ENCODE peak calls at places on chromosomes 5 and 9, in six cellular contexts. Z is activated CD8-positive, alpha-beta memory T cell treated with anti-CD3 and anti-CD28 coated beads, Interleukin-2, amount 50 U/mL, for 48 hours; O is HuH-7; I is memory B cell; R is adipocyte; B is CD8-positive, alpha-beta T cell. D is an unnamed sample.

GRCh38 chr9:114805670-114806551 is at the start of gene TNFSF15:
- DNase-seq in R (peak), Z (no peak), I (no peak), O (peak), B (no peak), D (peak)

GRCh38 chr9:18888241-18888794 is 144.7 kb downstream of the SAXO1 start:
- DNase-seq in O (no peak), R (peak), B (no peak), Z (no peak), I (no peak), D (no peak)

GRCh38 chr5:50666261-50667078 is at the start of gene PARP8:
- DNase-seq in Z (peak), O (peak), B (peak), R (peak), I (peak), D (no peak)

GRCh38 chr5:110048508-110048907 is 358.8 kb downstream of the MAN2A1 start:
- DNase-seq in I (no peak), O (no peak), B (no peak), Z (no peak), R (no peak), D (no peak)

GRCh38 chr9:83533296-83533695 is 4.9 kb downstream of the FRMD3 start:
- DNase-seq in O (no peak), B (no peak), R (no peak), Z (no peak), I (no peak), D (no peak)

GRCh38 chr5:119801570-119801969 is 172.2 kb downstream of the FAM170A start:
- DNase-seq in R (no peak), O (no peak), I (no peak), Z (no peak), B (no peak), D (no peak)

GRCh38 chr5:132767150-132767549 is 9.9 kb downstream of the SEPTIN8 start:
- DNase-seq in Z (no peak), I (no peak), O (no peak), R (no peak), B (no peak), D (peak)

GRCh38 chr5:1366514-1366913 is 21.6 kb upstream of the CLPTM1L start:
- DNase-seq in I (peak), Z (no peak), O (no peak), R (no peak), B (no peak), D (no peak)

GRCh38 chr9:136560586-136560985 is 14.7 kb upstream of the NOTCH1 start:
- DNase-seq in Z (no peak), O (no peak), R (no peak), I (no peak), B (no peak), D (no peak)

GRCh38 chr5:174190073-174190675 is 144.7 kb downstream of the NSG2 start:
- DNase-seq in B (no peak), Z (no peak), I (no peak), O (no peak), R (no peak), D (no peak)

GRCh38 chr9:136794281-136795026 is 1.7 kb upstream of the CCDC183 start:
- DNase-seq in I (no peak), O (no peak), R (no peak), Z (no peak), B (no peak), D (no peak)

GRCh38 chr9:113523421-113524141 is 60.1 kb downstream of the RGS3 start:
- DNase-seq in O (no peak), B (peak), R (no peak), I (peak), Z (peak), D (no peak)

GRCh38 chr5:68962632-68963484 is 131.0 kb upstream of the SLC30A5 start:
- DNase-seq in B (no peak), R (peak), Z (no peak), O (peak), I (no peak), D (no peak)

GRCh38 chr5:132422720-132423442 is 53.4 kb downstream of the SLC22A5 start:
- DNase-seq in R (no peak), B (no peak), O (peak), Z (peak), I (no peak), D (no peak)

GRCh38 chr5:180352116-180352975 is 790 bp downstream of the GFPT2 start:
- DNase-seq in B (peak), R (peak), Z (no peak), O (peak), I (peak), D (no peak)

D was measured in DMS79.